ENCODE peak calls at places on chromosomes 6 and 20, in nine cellular contexts. D is globus pallidus; Q is NT2/D1; P is Right ventricle myocardium superior; H is effector memory CD8-positive, alpha-beta T cell; X is cardiac septum; A is GM04504; K is Kasumi-1; C is NCI-H2081. W is an unnamed sample.

GRCh38 chr6:139146317-139146726 is 11.4 kb downstream of the HECA start:
- DNase-seq in D (no peak), Q (no peak), P (no peak), H (no peak), X (no peak), A (no peak), K (no peak), C (no peak), W (no peak)

GRCh38 chr6:111689419-111689818 is 83.7 kb upstream of the TRAF3IP2 start:
- DNase-seq in D (no peak), Q (no peak), P (no peak), H (no peak), X (no peak), A (no peak), K (no peak), C (no peak), W (no peak)

GRCh38 chr20:54075322-54075721 is 4.9 kb upstream of the BCAS1 start:
- DNase-seq in D (no peak), Q (no peak), P (no peak), H (no peak), X (no peak), A (no peak), K (no peak), C (no peak), W (no peak)

GRCh38 chr6:115969207-115969929 is 91.3 kb downstream of the FRK start:
- DNase-seq in D (peak), Q (peak), P (no peak), H (no peak), X (no peak), A (no peak), K (no peak), C (no peak), W (no peak)

GRCh38 chr6:32117461-32117860 is 8.3 kb upstream of the TNXB start:
- DNase-seq in D (no peak), Q (no peak), P (no peak), H (no peak), X (no peak), A (no peak), K (no peak), C (no peak), W (no peak)

GRCh38 chr6:150207931-150208570 is 65.2 kb downstream of the PPP1R14C start:
- DNase-seq in D (no peak), Q (no peak), P (no peak), H (no peak), X (no peak), A (no peak), K (no peak), C (no peak), W (no peak)

GRCh38 chr6:167907837-167908681 is 81.3 kb downstream of the AFDN start:
- DNase-seq in D (peak), Q (no peak), P (no peak), H (no peak), X (no peak), A (no peak), K (peak), C (no peak), W (no peak)

GRCh38 chr6:92052513-92052912 is 1366.8 kb downstream of the EPHA7 start:
- DNase-seq in D (no peak), Q (no peak), P (no peak), H (no peak), X (no peak), A (no peak), K (no peak), C (no peak), W (no peak)

GRCh38 chr20:35681953-35682352 is 17.2 kb downstream of the NFS1 start:
- DNase-seq in D (no peak), Q (no peak), P (no peak), H (no peak), X (no peak), A (no peak), K (no peak), C (no peak), W (no peak)

GRCh38 chr20:57851786-57852185 is 142.0 kb upstream of the PMEPA1 start:
- DNase-seq in D (no peak), Q (no peak), P (no peak), H (no peak), X (no peak), A (no peak), K (no peak), C (no peak), W (no peak)

GRCh38 chr20:49790077-49790798 is 22.4 kb upstream of the SLC9A8 start:
- DNase-seq in D (no peak), Q (no peak), P (no peak), H (no peak), X (no peak), A (peak), K (peak), C (no peak), W (no peak)

GRCh38 chr20:62338294-62338620 is 28.9 kb downstream of the LAMA5 start:
- DNase-seq in D (no peak), Q (no peak), P (no peak), H (no peak), X (no peak), A (no peak), K (no peak), C (no peak), W (no peak)

GRCh38 chr20:53708129-53708968 is 114.7 kb upstream of the ZNF217 start:
- DNase-seq in D (no peak), Q (no peak), P (no peak), H (no peak), X (no peak), A (peak), K (peak), C (no peak), W (no peak)

GRCh38 chr6:1619106-1619665 is 9.5 kb downstream of the FOXC1 start:
- DNase-seq in D (no peak), Q (no peak), P (no peak), H (no peak), X (no peak), A (no peak), K (no peak), C (no peak), W (no peak)

GRCh38 chr20:36061754-36062153 is 92.8 kb upstream of the EPB41L1 start:
- DNase-seq in D (peak), Q (no peak), P (peak), H (no peak), X (no peak), A (no peak), K (no peak), C (no peak), W (no peak)

GRCh38 chr6:161374971-161375873 is 101.4 kb upstream of the AGPAT4 start:
- DNase-seq in D (peak), Q (no peak), P (peak), H (no peak), X (peak), A (no peak), K (no peak), C (no peak), W (peak)

GRCh38 chr6:54646069-54646468 is 200.5 kb upstream of the FAM83B start:
- DNase-seq in D (no peak), Q (no peak), P (no peak), H (no peak), X (no peak), A (no peak), K (no peak), C (no peak), W (no peak)

GRCh38 chr20:58054744-58055373 is 173.6 kb downstream of the ANKRD60 start:
- DNase-seq in D (peak), Q (peak), P (peak), H (no peak), X (no peak), A (no peak), K (no peak), C (no peak), W (no peak)

GRCh38 chr6:10404799-10405524 is 9.9 kb downstream of the TFAP2A start:
- DNase-seq in D (no peak), Q (no peak), P (peak), H (no peak), X (no peak), A (no peak), K (no peak), C (no peak), W (no peak)

GRCh38 chr20:35902545-35902941 is 51.8 kb downstream of the SCAND1 start:
- DNase-seq in D (no peak), Q (no peak), P (no peak), H (no peak), X (no peak), A (no peak), K (no peak), C (no peak), W (no peak)

GRCh38 chr20:37907677-37908397 is 4.9 kb downstream of the VSTM2L start:
- DNase-seq in D (no peak), Q (peak), P (no peak), H (no peak), X (no peak), A (peak), K (no peak), C (peak), W (no peak)

GRCh38 chr6:112061605-112062004 is 7.7 kb downstream of the CCN6 start:
- DNase-seq in D (no peak), Q (no peak), P (no peak), H (no peak), X (no peak), A (no peak), K (no peak), C (no peak), W (no peak)

GRCh38 chr6:109714156-109714555 is 23.1 kb downstream of the FIG4 start:
- DNase-seq in D (no peak), Q (no peak), P (no peak), H (no peak), X (no peak), A (no peak), K (no peak), C (no peak), W (no peak)

GRCh38 chr6:56370127-56370540 is 122.8 kb upstream of the COL21A1 start:
- DNase-seq in D (no peak), Q (no peak), P (peak), H (no peak), X (peak), A (peak), K (no peak), C (peak), W (no peak)

GRCh38 chr6:166483556-166484250 is 101.0 kb upstream of the MPC1 start:
- DNase-seq in D (no peak), Q (no peak), P (peak), H (no peak), X (no peak), A (no peak), K (no peak), C (no peak), W (peak)

GRCh38 chr20:8368680-8369079 is 236.6 kb downstream of the PLCB1 start:
- DNase-seq in D (no peak), Q (no peak), P (no peak), H (no peak), X (no peak), A (no peak), K (peak), C (no peak), W (no peak)

GRCh38 chr20:35907017-35907685 is 47.2 kb downstream of the SCAND1 start:
- DNase-seq in D (no peak), Q (no peak), P (peak), H (no peak), X (no peak), A (no peak), K (no peak), C (no peak), W (no peak)

GRCh38 chr6:168390746-168391400 is 50.1 kb upstream of the SMOC2 start:
- DNase-seq in D (no peak), Q (no peak), P (no peak), H (no peak), X (no peak), A (no peak), K (no peak), C (no peak), W (peak)

GRCh38 chr6:127581576-127581975 is 4.6 kb downstream of the C6orf58 start:
- DNase-seq in D (no peak), Q (no peak), P (no peak), H (no peak), X (no peak), A (no peak), K (no peak), C (no peak), W (no peak)

GRCh38 chr20:34720266-34720665 is 16.1 kb downstream of the TP53INP2 start:
- DNase-seq in D (no peak), Q (no peak), P (no peak), H (no peak), X (no peak), A (no peak), K (no peak), C (no peak), W (no peak)

GRCh38 chr20:15895560-15896084 is 677.6 kb downstream of the KIF16B start:
- DNase-seq in D (no peak), Q (no peak), P (no peak), H (no peak), X (no peak), A (no peak), K (no peak), C (no peak), W (no peak)

GRCh38 chr6:79369026-79369425 is 134.5 kb upstream of the HMGN3 start:
- DNase-seq in D (no peak), Q (no peak), P (no peak), H (no peak), X (no peak), A (no peak), K (no peak), C (no peak), W (no peak)

GRCh38 chr6:5287205-5287965 is 26.1 kb downstream of the FARS2 start:
- DNase-seq in D (no peak), Q (peak), P (no peak), H (no peak), X (no peak), A (peak), K (no peak), C (no peak), W (no peak)

GRCh38 chr6:93940381-93940780 is 521.0 kb upstream of the EPHA7 start:
- DNase-seq in D (no peak), Q (no peak), P (no peak), H (no peak), X (no peak), A (no peak), K (no peak), C (no peak), W (no peak)

GRCh38 chr6:6801002-6801329 is 212.4 kb downstream of the LY86 start:
- DNase-seq in D (no peak), Q (no peak), P (no peak), H (no peak), X (no peak), A (no peak), K (no peak), C (no peak), W (no peak)

GRCh38 chr6:74492587-74492986 is 713.3 kb downstream of the COL12A1 start:
- DNase-seq in D (no peak), Q (no peak), P (no peak), H (no peak), X (no peak), A (no peak), K (no peak), C (no peak), W (no peak)

GRCh38 chr6:169966312-169967181 is 215.1 kb downstream of the ERMARD start:
- DNase-seq in D (no peak), Q (no peak), P (no peak), H (no peak), X (no peak), A (no peak), K (no peak), C (no peak), W (peak)

GRCh38 chr20:58852559-58853271 is at the start of gene GNAS:
- DNase-seq in D (no peak), Q (peak), P (peak), H (no peak), X (no peak), A (no peak), K (no peak), C (peak), W (peak)